ENCODE peak calls at places on chromosomes 1 and 21, in seven cellular contexts. J is sciatic nerve, A is left cardiac atrium, N is heart left ventricle, W is pancreas, O is T-helper 17 cell, Q is HepG2. E is an unnamed sample.

GRCh38 chr21:42446531-42446930 is 42.8 kb downstream of the UBASH3A start:
- ATAC-seq in A (no peak), Q (no peak), W (no peak), O (no peak), N (no peak), J (no peak), E (no peak)

GRCh38 chr1:205976708-205977107 is 26.5 kb downstream of the RAB7B start:
- ATAC-seq in J (peak), W (peak), O (no peak), Q (peak), N (peak), A (peak), E (no peak)

GRCh38 chr21:26888931-26889330 is 43.7 kb upstream of the ADAMTS1 start:
- ATAC-seq in O (no peak), W (no peak), A (no peak), Q (no peak), N (no peak), J (no peak), E (no peak)

GRCh38 chr1:156691665-156692408 is 13.5 kb downstream of the CRABP2 start:
- ATAC-seq in Q (peak), O (no peak), W (no peak), N (no peak), A (no peak), J (peak), E (no peak)

GRCh38 chr1:154466879-154467767 is 34.9 kb upstream of the TDRD10 start:
- ATAC-seq in W (no peak), J (no peak), Q (peak), O (no peak), N (no peak), A (no peak), E (no peak)

GRCh38 chr1:36034692-36035091 is 49.2 kb upstream of the TEKT2 start:
- ATAC-seq in Q (no peak), W (peak), N (no peak), J (no peak), A (peak), O (no peak), E (peak)

GRCh38 chr1:40281852-40282251 is 23.8 kb downstream of the ZMPSTE24 start:
- ATAC-seq in O (no peak), J (no peak), A (no peak), N (no peak), W (peak), Q (no peak), E (no peak)

GRCh38 chr1:116794804-116795481 is 40.7 kb downstream of the CD2 start:
- ATAC-seq in W (no peak), J (peak), Q (no peak), O (no peak), N (no peak), A (no peak), E (no peak)

GRCh38 chr21:14686466-14687276 is 140.6 kb upstream of the SAMSN1 start:
- ATAC-seq in W (peak), J (no peak), Q (no peak), A (no peak), N (no peak), O (no peak), E (no peak)

GRCh38 chr1:3672231-3672970 is 20.1 kb downstream of the TP73 start:
- ATAC-seq in J (no peak), Q (no peak), O (no peak), W (no peak), N (no peak), A (no peak), E (no peak)

GRCh38 chr1:36014722-36015220 is 69.1 kb upstream of the TEKT2 start:
- ATAC-seq in J (no peak), Q (no peak), O (no peak), A (no peak), W (no peak), N (no peak), E (no peak)

GRCh38 chr1:234246638-234247116 is 126.6 kb upstream of the COA6 start:
- ATAC-seq in N (no peak), O (no peak), A (no peak), J (no peak), W (no peak), Q (no peak), E (no peak)

GRCh38 chr1:84698151-84698651 is 7.9 kb upstream of the SSX2IP start:
- ATAC-seq in O (no peak), Q (no peak), W (peak), N (peak), A (no peak), J (peak), E (peak)

GRCh38 chr1:52825868-52826267 is 16.7 kb upstream of the ZYG11A start:
- ATAC-seq in J (no peak), O (no peak), Q (no peak), W (no peak), A (no peak), N (no peak), E (no peak)

GRCh38 chr1:212721388-212722247 is 22.0 kb upstream of the BATF3 start:
- ATAC-seq in N (no peak), J (no peak), Q (peak), O (peak), A (no peak), W (peak), E (no peak)

GRCh38 chr1:200468264-200469001 is 58.6 kb upstream of the ZNF281 start:
- ATAC-seq in A (no peak), J (no peak), N (no peak), O (no peak), Q (no peak), W (no peak), E (no peak)

GRCh38 chr1:160656737-160657476 is 10.1 kb upstream of the SLAMF1 start:
- ATAC-seq in Q (no peak), J (no peak), W (no peak), A (no peak), O (no peak), N (no peak), E (no peak)

GRCh38 chr21:39087238-39087975 is 95.8 kb downstream of the PSMG1 start:
- ATAC-seq in J (peak), O (no peak), W (no peak), N (peak), A (peak), Q (no peak), E (no peak)

GRCh38 chr21:42400525-42400924 is 3.2 kb upstream of the UBASH3A start:
- ATAC-seq in A (no peak), W (no peak), Q (no peak), O (peak), J (no peak), N (no peak), E (no peak)

E was measured in gastroesophageal sphincter.